ENCODE peak calls at places on chromosome 19, in eight cellular contexts. One of them, this sample, is unnamed.

GRCh38 chr19:2290441-2291184 is 8.6 kb upstream of the PEAK3 start:
- DNase-seq in endothelial cell of umbilical vein: no peak
- DNase-seq in HepG2: no peak
- DNase-seq in GM12878: no peak
- DNase-seq in K562: no peak
- DNase-seq in H1: peak; percentile 79
- DNase-seq in SK-N-SH: no peak
- DNase-seq in HCT116: no peak
- DNase-seq in this sample: peak; percentile 65

GRCh38 chr19:29524912-29525870 is 603 bp upstream of the VSTM2B start:
- DNase-seq in H1: peak; percentile 83
- DNase-seq in K562: no peak
- DNase-seq in endothelial cell of umbilical vein: no peak
- DNase-seq in SK-N-SH: no peak
- DNase-seq in GM12878: no peak
- DNase-seq in HepG2: no peak
- DNase-seq in HCT116: no peak
- DNase-seq in this sample: peak; percentile 80

GRCh38 chr19:39518975-39519374 is 4.0 kb downstream of the SELENOV start:
- DNase-seq in HepG2: no peak
- DNase-seq in K562: peak; percentile 66
- DNase-seq in endothelial cell of umbilical vein: no peak
- DNase-seq in HCT116: no peak
- DNase-seq in SK-N-SH: no peak
- DNase-seq in H1: no peak
- DNase-seq in GM12878: no peak
- DNase-seq in this sample: peak; percentile 36

GRCh38 chr19:44869728-44870470 is 21.2 kb upstream of the TOMM40 start:
- DNase-seq in endothelial cell of umbilical vein: peak; percentile 75
- DNase-seq in K562: peak; percentile 7
- DNase-seq in H1: no peak
- DNase-seq in HCT116: no peak
- DNase-seq in HepG2: no peak
- DNase-seq in SK-N-SH: no peak
- DNase-seq in GM12878: no peak
- DNase-seq in this sample: no peak

GRCh38 chr19:29751932-29752331 is 36.9 kb upstream of the C19orf12 start:
- DNase-seq in HepG2: no peak
- DNase-seq in H1: no peak
- DNase-seq in SK-N-SH: no peak
- DNase-seq in GM12878: no peak
- DNase-seq in K562: no peak
- DNase-seq in HCT116: no peak
- DNase-seq in endothelial cell of umbilical vein: no peak
- DNase-seq in this sample: no peak

GRCh38 chr19:1259206-1259872 is 9.8 kb upstream of the CIRBP start:
- DNase-seq in endothelial cell of umbilical vein: peak; percentile 62
- DNase-seq in HepG2: peak; percentile 86
- DNase-seq in SK-N-SH: peak; percentile 62
- DNase-seq in K562: no peak
- DNase-seq in HCT116: no peak
- DNase-seq in GM12878: peak; percentile 73
- DNase-seq in H1: no peak
- DNase-seq in this sample: peak; percentile 81

GRCh38 chr19:51119089-51119488 is 5.6 kb upstream of the SIGLEC9 start:
- DNase-seq in GM12878: no peak
- DNase-seq in endothelial cell of umbilical vein: no peak
- DNase-seq in H1: no peak
- DNase-seq in K562: no peak
- DNase-seq in SK-N-SH: no peak
- DNase-seq in HCT116: no peak
- DNase-seq in HepG2: no peak
- DNase-seq in this sample: no peak

GRCh38 chr19:50377051-50377441 is 789 bp downstream of the NR1H2 start:
- DNase-seq in HCT116: peak; percentile 58
- DNase-seq in endothelial cell of umbilical vein: peak; percentile 14
- DNase-seq in H1: peak; percentile 83
- DNase-seq in HepG2: peak; percentile 12
- DNase-seq in GM12878: no peak
- DNase-seq in K562: peak; percentile 64
- DNase-seq in SK-N-SH: peak; percentile 69
- DNase-seq in this sample: peak; percentile 94

GRCh38 chr19:15576526-15577156 is 38.4 kb upstream of the CYP4F8 start:
- DNase-seq in K562: no peak
- DNase-seq in H1: no peak
- DNase-seq in SK-N-SH: no peak
- DNase-seq in HCT116: no peak
- DNase-seq in HepG2: no peak
- DNase-seq in endothelial cell of umbilical vein: no peak
- DNase-seq in GM12878: no peak
- DNase-seq in this sample: no peak

GRCh38 chr19:58543826-58544590 is at the start of gene TRIM28:
- DNase-seq in endothelial cell of umbilical vein: peak; percentile 99
- DNase-seq in K562: peak; percentile 99
- DNase-seq in HepG2: peak; percentile 96
- DNase-seq in HCT116: peak; percentile 96
- DNase-seq in GM12878: peak; percentile 96
- DNase-seq in H1: peak; percentile 99
- DNase-seq in SK-N-SH: peak; percentile 100
- DNase-seq in this sample: peak; percentile 98

GRCh38 chr19:54096642-54097106 is 3.9 kb downstream of the OSCAR start:
- DNase-seq in HCT116: peak; percentile 19
- DNase-seq in GM12878: no peak
- DNase-seq in H1: peak; percentile 62
- DNase-seq in SK-N-SH: no peak
- DNase-seq in K562: peak; percentile 36
- DNase-seq in HepG2: no peak
- DNase-seq in endothelial cell of umbilical vein: no peak
- DNase-seq in this sample: peak; percentile 62

GRCh38 chr19:1474011-1474764 is 4.8 kb downstream of the C19orf25 start:
- DNase-seq in SK-N-SH: peak; percentile 55
- DNase-seq in HepG2: no peak
- DNase-seq in K562: no peak
- DNase-seq in HCT116: no peak
- DNase-seq in H1: no peak
- DNase-seq in endothelial cell of umbilical vein: no peak
- DNase-seq in GM12878: no peak
- DNase-seq in this sample: no peak

GRCh38 chr19:52898101-52898500 is 666 bp upstream of the ZNF320 start:
- DNase-seq in K562: no peak
- DNase-seq in HepG2: no peak
- DNase-seq in GM12878: no peak
- DNase-seq in SK-N-SH: no peak
- DNase-seq in endothelial cell of umbilical vein: no peak
- DNase-seq in HCT116: no peak
- DNase-seq in H1: peak; percentile 54
- DNase-seq in this sample: peak; percentile 65

GRCh38 chr19:53537523-53538377 is at the start of gene ZNF331:
- DNase-seq in HCT116: no peak
- DNase-seq in K562: no peak
- DNase-seq in HepG2: peak; percentile 39
- DNase-seq in SK-N-SH: peak; percentile 88
- DNase-seq in GM12878: peak; percentile 63
- DNase-seq in endothelial cell of umbilical vein: peak; percentile 82
- DNase-seq in H1: peak; percentile 81
- DNase-seq in this sample: peak; percentile 85

GRCh38 chr19:3179739-3180293 is 1.2 kb downstream of the S1PR4 start:
- DNase-seq in H1: no peak
- DNase-seq in HepG2: no peak
- DNase-seq in K562: no peak
- DNase-seq in HCT116: no peak
- DNase-seq in SK-N-SH: no peak
- DNase-seq in endothelial cell of umbilical vein: no peak
- DNase-seq in GM12878: no peak
- DNase-seq in this sample: no peak

GRCh38 chr19:54029930-54030490 is 33.7 kb downstream of the VSTM1 start:
- DNase-seq in HCT116: peak; percentile 69
- DNase-seq in GM12878: no peak
- DNase-seq in SK-N-SH: peak; percentile 71
- DNase-seq in endothelial cell of umbilical vein: peak; percentile 67
- DNase-seq in K562: peak; percentile 64
- DNase-seq in H1: peak; percentile 86
- DNase-seq in HepG2: peak; percentile 72
- DNase-seq in this sample: peak; percentile 95

GRCh38 chr19:56841194-56841546 is 644 bp upstream of the PEG3 start:
- DNase-seq in K562: no peak
- DNase-seq in SK-N-SH: no peak
- DNase-seq in HepG2: peak; percentile 38
- DNase-seq in HCT116: no peak
- DNase-seq in endothelial cell of umbilical vein: no peak
- DNase-seq in H1: no peak
- DNase-seq in GM12878: no peak
- DNase-seq in this sample: no peak

GRCh38 chr19:3409346-3410064 is 43.1 kb downstream of the NFIC start:
- DNase-seq in H1: no peak
- DNase-seq in HepG2: peak; percentile 94
- DNase-seq in GM12878: no peak
- DNase-seq in endothelial cell of umbilical vein: no peak
- DNase-seq in K562: no peak
- DNase-seq in SK-N-SH: peak; percentile 50
- DNase-seq in HCT116: no peak
- DNase-seq in this sample: no peak

GRCh38 chr19:16374436-16374835 is 49.8 kb downstream of the KLF2 start:
- DNase-seq in HepG2: no peak
- DNase-seq in endothelial cell of umbilical vein: no peak
- DNase-seq in SK-N-SH: no peak
- DNase-seq in GM12878: no peak
- DNase-seq in K562: no peak
- DNase-seq in H1: no peak
- DNase-seq in HCT116: no peak
- DNase-seq in this sample: no peak

GRCh38 chr19:29119582-29119981 is 93.4 kb downstream of the UQCRFS1 start:
- DNase-seq in endothelial cell of umbilical vein: no peak
- DNase-seq in SK-N-SH: peak; percentile 17
- DNase-seq in HCT116: no peak
- DNase-seq in HepG2: no peak
- DNase-seq in GM12878: no peak
- DNase-seq in H1: peak; percentile 51
- DNase-seq in K562: no peak
- DNase-seq in this sample: peak; percentile 47

GRCh38 chr19:44438441-44438840 is 9.8 kb downstream of the ZNF229 start:
- DNase-seq in GM12878: no peak
- DNase-seq in HepG2: no peak
- DNase-seq in SK-N-SH: no peak
- DNase-seq in HCT116: no peak
- DNase-seq in H1: no peak
- DNase-seq in endothelial cell of umbilical vein: no peak
- DNase-seq in K562: no peak
- DNase-seq in this sample: no peak

GRCh38 chr19:16516381-16516780 is 20.2 kb downstream of the C19orf44 start:
- DNase-seq in GM12878: no peak
- DNase-seq in endothelial cell of umbilical vein: no peak
- DNase-seq in SK-N-SH: no peak
- DNase-seq in HepG2: no peak
- DNase-seq in H1: no peak
- DNase-seq in K562: no peak
- DNase-seq in HCT116: no peak
- DNase-seq in this sample: no peak

GRCh38 chr19:2488942-2489731 is 13.2 kb downstream of the GADD45B start:
- DNase-seq in endothelial cell of umbilical vein: peak; percentile 34
- DNase-seq in HepG2: no peak
- DNase-seq in HCT116: no peak
- DNase-seq in GM12878: no peak
- DNase-seq in K562: peak; percentile 5
- DNase-seq in SK-N-SH: peak; percentile 92
- DNase-seq in H1: peak; percentile 74
- DNase-seq in this sample: peak; percentile 75

GRCh38 chr19:33473644-33474305 is 47.8 kb downstream of the PEPD start:
- DNase-seq in GM12878: no peak
- DNase-seq in endothelial cell of umbilical vein: peak; percentile 89
- DNase-seq in HCT116: no peak
- DNase-seq in K562: no peak
- DNase-seq in H1: no peak
- DNase-seq in SK-N-SH: no peak
- DNase-seq in HepG2: no peak
- DNase-seq in this sample: no peak
- TF ChIP-seq POLR2AphosphoS5 in GM12878: no peak
- TF ChIP-seq POLR2AphosphoS5 in endothelial cell of umbilical vein: peak; percentile 61
- TF ChIP-seq POLR2AphosphoS5 in HCT116: no peak
- TF ChIP-seq POLR2AphosphoS5 in K562: no peak
- TF ChIP-seq POLR2AphosphoS5 in H1: no peak
- TF ChIP-seq POLR2AphosphoS5 in SK-N-SH: no peak
- TF ChIP-seq POLR2AphosphoS5 in HepG2: no peak
- TF ChIP-seq POLR2AphosphoS5 in this sample: no peak

GRCh38 chr19:17658666-17659065 is 29.5 kb downstream of the UNC13A start:
- DNase-seq in HCT116: no peak
- DNase-seq in endothelial cell of umbilical vein: no peak
- DNase-seq in K562: no peak
- DNase-seq in SK-N-SH: no peak
- DNase-seq in HepG2: no peak
- DNase-seq in GM12878: no peak
- DNase-seq in H1: no peak
- DNase-seq in this sample: no peak
- H2AFZ ChIP-seq in HCT116: no peak overlapping the region
- H2AFZ ChIP-seq in endothelial cell of umbilical vein: no peak overlapping the region
- H2AFZ ChIP-seq in K562: no peak overlapping the region
- H2AFZ ChIP-seq in SK-N-SH: no peak overlapping the region
- H2AFZ ChIP-seq in HepG2: no peak overlapping the region
- H2AFZ ChIP-seq in GM12878: no peak overlapping the region
- H2AFZ ChIP-seq in H1: no peak overlapping the region
- H2AFZ ChIP-seq in this sample: no peak overlapping the region

DNA sequence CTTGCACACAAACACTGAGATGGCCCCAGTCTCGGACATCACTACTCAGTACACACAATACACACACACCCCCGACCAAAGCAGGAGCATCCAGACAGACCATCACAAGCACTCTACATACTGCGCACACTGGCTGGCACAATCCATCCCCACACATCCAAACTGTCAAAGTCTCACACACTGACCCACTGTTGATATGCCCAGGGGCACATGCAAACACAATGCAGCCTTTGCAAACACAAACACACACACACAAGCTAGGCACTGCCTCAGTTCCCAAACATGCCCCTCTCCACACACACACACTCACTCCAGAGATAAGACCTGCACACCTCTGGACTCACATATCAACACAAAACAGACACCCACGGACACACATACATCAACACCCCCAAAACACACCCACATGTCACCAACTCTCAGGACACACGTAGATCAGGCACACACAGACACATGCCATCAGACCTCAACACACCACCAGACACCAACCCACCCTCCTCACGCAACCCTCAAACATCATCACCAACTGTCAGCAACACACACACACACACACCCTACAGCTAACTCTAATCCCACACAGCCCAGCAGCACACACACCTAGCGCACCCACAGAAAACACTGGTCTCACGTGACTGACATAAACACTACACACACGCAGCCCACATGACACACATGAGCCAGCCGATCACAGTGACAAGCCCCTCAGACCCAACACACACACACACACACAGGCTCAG is 1.9 kb downstream of the BBC3 start:
- DNase-seq in K562: no peak
- DNase-seq in endothelial cell of umbilical vein: peak; percentile 67
- DNase-seq in SK-N-SH: no peak
- DNase-seq in H1: no peak
- DNase-seq in GM12878: no peak
- DNase-seq in HepG2: peak; percentile 32
- DNase-seq in HCT116: no peak
- DNase-seq in this sample: no peak
- TF ChIP-seq POLR2AphosphoS5 in K562: no peak
- TF ChIP-seq POLR2AphosphoS5 in endothelial cell of umbilical vein: no peak
- TF ChIP-seq POLR2AphosphoS5 in SK-N-SH: no peak
- TF ChIP-seq POLR2AphosphoS5 in H1: no peak
- TF ChIP-seq POLR2AphosphoS5 in GM12878: no peak
- TF ChIP-seq POLR2AphosphoS5 in HepG2: no peak
- TF ChIP-seq POLR2AphosphoS5 in HCT116: no peak
- TF ChIP-seq POLR2AphosphoS5 in this sample: no peak

GRCh38 chr19:8396563-8397203 is 6.5 kb downstream of the RAB11B start:
- DNase-seq in HCT116: no peak
- DNase-seq in endothelial cell of umbilical vein: peak; percentile 74
- DNase-seq in HepG2: peak; percentile 35
- DNase-seq in K562: peak; percentile 84
- DNase-seq in GM12878: peak; percentile 55
- DNase-seq in SK-N-SH: peak; percentile 86
- DNase-seq in H1: peak; percentile 90
- DNase-seq in this sample: peak; percentile 86
- H2AFZ ChIP-seq in HCT116: no peak overlapping the region
- H2AFZ ChIP-seq in endothelial cell of umbilical vein: no peak overlapping the region
- H2AFZ ChIP-seq in HepG2: no peak overlapping the region
- H2AFZ ChIP-seq in K562: no peak overlapping the region
- H2AFZ ChIP-seq in GM12878: no peak overlapping the region
- H2AFZ ChIP-seq in SK-N-SH: no peak overlapping the region
- H2AFZ ChIP-seq in H1: no peak overlapping the region
- H2AFZ ChIP-seq in this sample: no peak overlapping the region

This sample was measured in GM23338.